ENCODE peak calls at places on chromosomes 5 and 9, in ten cellular contexts. N, X, W, T, D, Q, L, P, J and G are unnamed samples.

GRCh38 chr9:134293576-134294227 is 32.6 kb upstream of the RXRA start:
- DNase-seq in N (no peak), X (peak; percentile 35), W (no peak), T (no peak), D (no peak), Q (no peak), L (peak; percentile 56), P (peak; percentile 36), J (peak; percentile 5), G (no peak)

GRCh38 chr5:167798427-167798826 is 493.0 kb upstream of the WWC1 start:
- DNase-seq in N (no peak), X (peak; percentile 19), W (no peak), T (no peak), D (no peak), Q (no peak), L (no peak), P (peak; percentile 81), J (no peak), G (no peak)

GRCh38 chr5:36883894-36884462 is 7.4 kb downstream of the NIPBL start:
- DNase-seq in N (no peak), X (no peak), W (no peak), T (no peak), D (no peak), Q (no peak), L (no peak), P (no peak), J (no peak), G (no peak)

GRCh38 chr5:65190328-65191053 is 291.2 kb downstream of the ADAMTS6 start:
- DNase-seq in N (no peak), X (no peak), W (no peak), T (no peak), D (peak; percentile 99), Q (no peak), L (no peak), P (peak; percentile 64), J (no peak), G (no peak)

GRCh38 chr5:82314964-82315728 is 37.0 kb upstream of the RPS23 start:
- DNase-seq in N (no peak), X (no peak), W (no peak), T (no peak), D (peak; percentile 61), Q (no peak), L (no peak), P (no peak), J (no peak), G (no peak)

GRCh38 chr5:173294673-173295320 is 33.4 kb downstream of the STC2 start:
- DNase-seq in N (no peak), X (no peak), W (no peak), T (no peak), D (no peak), Q (no peak), L (no peak), P (no peak), J (peak; percentile 26), G (no peak)

GRCh38 chr5:96933764-96934163 is 2.1 kb upstream of the LNPEP start:
- DNase-seq in N (no peak), X (no peak), W (no peak), T (no peak), D (no peak), Q (no peak), L (no peak), P (no peak), J (no peak), G (no peak)

GRCh38 chr5:19577882-19578281 is 410.1 kb downstream of the CDH18 start:
- DNase-seq in N (no peak), X (no peak), W (no peak), T (no peak), D (no peak), Q (no peak), L (no peak), P (no peak), J (no peak), G (no peak)

GRCh38 chr5:14342306-14342705 is 199.2 kb downstream of the TRIO start:
- DNase-seq in N (no peak), X (peak; percentile 44), W (no peak), T (no peak), D (peak; percentile 66), Q (no peak), L (no peak), P (no peak), J (peak; percentile 77), G (no peak)

GRCh38 chr5:56264417-56265025 is 31.4 kb upstream of the ANKRD55 start:
- DNase-seq in N (peak; percentile 10), X (peak; percentile 55), W (no peak), T (no peak), D (peak; percentile 54), Q (no peak), L (no peak), P (peak; percentile 23), J (no peak), G (no peak)

DNA sequence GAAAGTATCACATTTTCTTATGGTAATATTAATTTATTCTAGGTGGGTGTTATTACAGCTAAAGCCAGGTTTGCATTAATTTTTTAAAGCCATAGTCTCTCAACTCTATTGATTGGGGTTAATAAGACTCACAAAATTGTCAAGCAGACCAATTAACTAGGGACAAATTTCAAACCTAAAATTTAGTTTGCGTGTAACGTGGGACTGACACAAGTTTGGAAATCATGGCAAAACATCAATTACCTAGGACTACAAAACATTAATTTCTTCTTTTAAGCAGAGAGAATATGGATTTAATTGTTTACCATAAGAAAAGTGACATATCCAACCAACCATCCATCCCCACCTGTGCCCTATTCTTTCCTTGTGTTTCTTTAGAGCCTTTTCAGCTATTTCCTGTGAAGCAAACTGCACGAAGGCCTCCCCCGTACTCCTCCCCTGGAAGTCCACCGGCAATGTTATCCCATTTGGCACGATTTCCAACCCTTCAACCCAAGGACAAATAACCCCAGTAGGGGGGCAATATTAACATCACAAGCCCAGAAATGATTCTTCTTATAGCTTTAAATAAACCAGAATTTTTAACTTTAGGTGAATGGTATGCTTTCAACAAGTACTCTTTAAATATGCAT is 4.4 kb downstream of the HNRNPH1 start:
- DNase-seq in N (no peak), X (no peak), W (no peak), T (no peak), D (no peak), Q (no peak), L (no peak), P (no peak), J (no peak), G (no peak)
- H3K36me3 ChIP-seq in N (peaks cover 22% of the 10 kb centered on the region), X (peaks cover 32% of the 10 kb centered on the region), W (peaks cover 84% of the 10 kb centered on the region), T (peaks cover 71% of the 10 kb centered on the region), D (peaks cover 58% of the 10 kb centered on the region), Q (peaks cover 85% of the 10 kb centered on the region), L (peaks cover 85% of the 10 kb centered on the region), P (peaks cover 93% of the 10 kb centered on the region), J (peaks cover 64% of the 10 kb centered on the region), G (peaks cover 61% of the 10 kb centered on the region)

GRCh38 chr9:90843530-90843929 is 41.9 kb downstream of the SYK start:
- DNase-seq in N (no peak), X (no peak), W (no peak), T (no peak), D (no peak), Q (no peak), L (no peak), P (no peak), J (no peak), G (no peak)

GRCh38 chr9:90842378-90842777 is 40.8 kb downstream of the SYK start:
- DNase-seq in N (no peak), X (no peak), W (no peak), T (no peak), D (no peak), Q (no peak), L (no peak), P (no peak), J (no peak), G (no peak)

GRCh38 chr9:90841615-90842014 is 40.0 kb downstream of the SYK start:
- DNase-seq in N (no peak), X (no peak), W (no peak), T (no peak), D (no peak), Q (no peak), L (no peak), P (no peak), J (no peak), G (no peak)

GRCh38 chr9:90841213-90841612 is 39.6 kb downstream of the SYK start:
- DNase-seq in N (no peak), X (no peak), W (no peak), T (no peak), D (no peak), Q (no peak), L (no peak), P (no peak), J (no peak), G (no peak)

GRCh38 chr9:90842984-90843383 is 41.4 kb downstream of the SYK start:
- DNase-seq in N (no peak), X (no peak), W (no peak), T (no peak), D (no peak), Q (peak; percentile 65), L (no peak), P (no peak), J (no peak), G (no peak)
- H3K27ac ChIP-seq in N (no peak overlapping the region), X (no peak overlapping the region), W (no peak overlapping the region), T (no peak overlapping the region), D (no peak overlapping the region), Q (no peak overlapping the region), L (no peak overlapping the region), P (no peak overlapping the region), J (no peak overlapping the region), G (no peak overlapping the region)

GRCh38 chr5:135458921-135459331 is 6.8 kb upstream of the TIFAB start:
- DNase-seq in N (no peak), X (no peak), W (no peak), T (no peak), D (peak; percentile 35), Q (peak; percentile 91), L (no peak), P (peak; percentile 52), J (no peak), G (no peak)
- H3K36me3 ChIP-seq in N (no peaks in the 10 kb centered on the region), X (no peaks in the 10 kb centered on the region), W (no peaks in the 10 kb centered on the region), T (no peaks in the 10 kb centered on the region), D (no peaks in the 10 kb centered on the region), Q (no peaks in the 10 kb centered on the region), L (no peaks in the 10 kb centered on the region), P (no peaks in the 10 kb centered on the region), J (no peaks in the 10 kb centered on the region), G (no peaks in the 10 kb centered on the region)

DNA sequence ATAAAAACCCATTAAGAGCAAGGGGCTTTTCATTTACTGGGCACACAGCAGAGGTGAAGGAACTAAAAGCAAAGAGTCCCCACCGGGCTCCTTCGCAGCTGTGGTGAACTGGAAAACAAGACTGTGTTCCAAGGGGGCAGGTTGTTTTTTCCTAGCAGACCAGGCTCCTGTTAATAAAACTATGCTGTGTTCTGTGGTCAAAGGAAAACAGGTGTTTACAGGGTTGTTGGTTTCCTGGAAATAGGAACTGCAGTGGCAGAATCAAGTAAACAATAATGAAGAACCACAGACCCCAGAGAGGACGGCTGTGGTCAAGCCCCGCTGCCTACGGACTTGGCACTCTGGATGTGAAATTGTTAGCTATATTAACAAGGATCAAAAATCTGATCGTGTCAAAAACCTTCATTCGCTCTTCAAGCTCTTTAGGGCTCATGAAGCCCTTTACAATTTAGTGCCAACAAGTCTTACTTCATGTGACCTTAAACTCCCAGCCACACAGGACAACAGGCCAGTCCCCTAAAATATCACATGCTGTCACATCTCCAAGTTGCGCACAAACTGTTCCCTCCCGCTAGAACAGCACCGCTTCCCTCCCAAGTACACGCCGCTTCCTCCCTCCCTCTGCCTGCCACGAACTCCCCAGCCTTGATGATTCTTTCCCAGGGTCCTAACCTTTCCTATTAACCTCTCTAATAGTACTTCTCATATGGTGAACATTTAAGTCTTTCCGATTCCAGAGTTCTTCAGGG is 91.4 kb downstream of the TLE1 start:
- DNase-seq in N (no peak), X (no peak), W (no peak), T (no peak), D (no peak), Q (no peak), L (peak; percentile 76), P (no peak), J (peak; percentile 45), G (no peak)
- H3K27ac ChIP-seq in N (no peak overlapping the region), X (no peak overlapping the region), W (no peak overlapping the region), T (no peak overlapping the region), D (no peak overlapping the region), Q (no peak overlapping the region), L (peak overlapping the region; percentile 89), P (no peak overlapping the region), J (peak overlapping the region; percentile 87), G (peak overlapping the region; percentile 15)